ENCODE peak calls at places on chromosomes 5 and 9, in ten cellular contexts. One of them, this sample, is unnamed.

GRCh38 chr5:122805481-122805880 is 30.6 kb downstream of the SNX2 start:
- DNase-seq in natural killer cell treated with Interleukin-12 subunit alpha and Interleukin-12 subunit beta and Interleukin-15 and Interleukin-18, amount 100 ng/mL, for 72 hours: no peak
- DNase-seq in RPMI8226: no peak
- DNase-seq in CD4-positive, alpha-beta T cell: no peak
- DNase-seq in right atrium auricular region: no peak
- DNase-seq in brain microvascular endothelial cell: peak
- DNase-seq in astrocyte of the cerebellum: no peak
- DNase-seq in stimulated activated CD8-positive, alpha-beta memory T cell treated with anti-CD3 and anti-CD28 coated beads, Interleukin-15, amount 100 ng/mL, for 48 hours: no peak
- DNase-seq in GM12892: no peak
- DNase-seq in CD8-positive, alpha-beta T cell: no peak
- DNase-seq in this sample: no peak

GRCh38 chr5:109580225-109580624 is 109.5 kb upstream of the MAN2A1 start:
- DNase-seq in natural killer cell treated with Interleukin-12 subunit alpha and Interleukin-12 subunit beta and Interleukin-15 and Interleukin-18, amount 100 ng/mL, for 72 hours: no peak
- DNase-seq in RPMI8226: no peak
- DNase-seq in CD4-positive, alpha-beta T cell: no peak
- DNase-seq in right atrium auricular region: no peak
- DNase-seq in brain microvascular endothelial cell: no peak
- DNase-seq in astrocyte of the cerebellum: no peak
- DNase-seq in stimulated activated CD8-positive, alpha-beta memory T cell treated with anti-CD3 and anti-CD28 coated beads, Interleukin-15, amount 100 ng/mL, for 48 hours: no peak
- DNase-seq in GM12892: no peak
- DNase-seq in CD8-positive, alpha-beta T cell: no peak
- DNase-seq in this sample: no peak

GRCh38 chr9:130129425-130130061 is 42.7 kb upstream of the NCS1 start:
- DNase-seq in natural killer cell treated with Interleukin-12 subunit alpha and Interleukin-12 subunit beta and Interleukin-15 and Interleukin-18, amount 100 ng/mL, for 72 hours: no peak
- DNase-seq in RPMI8226: no peak
- DNase-seq in CD4-positive, alpha-beta T cell: peak
- DNase-seq in right atrium auricular region: no peak
- DNase-seq in brain microvascular endothelial cell: peak
- DNase-seq in astrocyte of the cerebellum: no peak
- DNase-seq in stimulated activated CD8-positive, alpha-beta memory T cell treated with anti-CD3 and anti-CD28 coated beads, Interleukin-15, amount 100 ng/mL, for 48 hours: no peak
- DNase-seq in GM12892: no peak
- DNase-seq in CD8-positive, alpha-beta T cell: no peak
- DNase-seq in this sample: no peak

GRCh38 chr5:42993516-42994284 is 46.4 kb downstream of the ANXA2R start:
- DNase-seq in natural killer cell treated with Interleukin-12 subunit alpha and Interleukin-12 subunit beta and Interleukin-15 and Interleukin-18, amount 100 ng/mL, for 72 hours: no peak
- DNase-seq in RPMI8226: peak
- DNase-seq in CD4-positive, alpha-beta T cell: peak
- DNase-seq in right atrium auricular region: no peak
- DNase-seq in brain microvascular endothelial cell: peak
- DNase-seq in astrocyte of the cerebellum: no peak
- DNase-seq in stimulated activated CD8-positive, alpha-beta memory T cell treated with anti-CD3 and anti-CD28 coated beads, Interleukin-15, amount 100 ng/mL, for 48 hours: no peak
- DNase-seq in GM12892: no peak
- DNase-seq in CD8-positive, alpha-beta T cell: no peak
- DNase-seq in this sample: no peak

GRCh38 chr9:131813116-131813515 is 73.2 kb upstream of the RAPGEF1 start:
- DNase-seq in natural killer cell treated with Interleukin-12 subunit alpha and Interleukin-12 subunit beta and Interleukin-15 and Interleukin-18, amount 100 ng/mL, for 72 hours: no peak
- DNase-seq in RPMI8226: no peak
- DNase-seq in CD4-positive, alpha-beta T cell: no peak
- DNase-seq in right atrium auricular region: no peak
- DNase-seq in brain microvascular endothelial cell: peak
- DNase-seq in astrocyte of the cerebellum: peak
- DNase-seq in stimulated activated CD8-positive, alpha-beta memory T cell treated with anti-CD3 and anti-CD28 coated beads, Interleukin-15, amount 100 ng/mL, for 48 hours: no peak
- DNase-seq in GM12892: no peak
- DNase-seq in CD8-positive, alpha-beta T cell: no peak
- DNase-seq in this sample: no peak

GRCh38 chr9:98132806-98133631 is 14.0 kb upstream of the TRIM14 start:
- DNase-seq in natural killer cell treated with Interleukin-12 subunit alpha and Interleukin-12 subunit beta and Interleukin-15 and Interleukin-18, amount 100 ng/mL, for 72 hours: no peak
- DNase-seq in RPMI8226: peak
- DNase-seq in CD4-positive, alpha-beta T cell: no peak
- DNase-seq in right atrium auricular region: no peak
- DNase-seq in brain microvascular endothelial cell: no peak
- DNase-seq in astrocyte of the cerebellum: no peak
- DNase-seq in stimulated activated CD8-positive, alpha-beta memory T cell treated with anti-CD3 and anti-CD28 coated beads, Interleukin-15, amount 100 ng/mL, for 48 hours: no peak
- DNase-seq in GM12892: no peak
- DNase-seq in CD8-positive, alpha-beta T cell: no peak
- DNase-seq in this sample: no peak

GRCh38 chr5:170267431-170268152 is 30.0 kb downstream of the LCP2 start:
- DNase-seq in natural killer cell treated with Interleukin-12 subunit alpha and Interleukin-12 subunit beta and Interleukin-15 and Interleukin-18, amount 100 ng/mL, for 72 hours: peak
- DNase-seq in RPMI8226: peak
- DNase-seq in CD4-positive, alpha-beta T cell: peak
- DNase-seq in right atrium auricular region: peak
- DNase-seq in brain microvascular endothelial cell: peak
- DNase-seq in astrocyte of the cerebellum: peak
- DNase-seq in stimulated activated CD8-positive, alpha-beta memory T cell treated with anti-CD3 and anti-CD28 coated beads, Interleukin-15, amount 100 ng/mL, for 48 hours: peak
- DNase-seq in GM12892: peak
- DNase-seq in CD8-positive, alpha-beta T cell: peak
- DNase-seq in this sample: peak

GRCh38 chr9:98558575-98558974 is 150.2 kb downstream of the GABBR2 start:
- DNase-seq in natural killer cell treated with Interleukin-12 subunit alpha and Interleukin-12 subunit beta and Interleukin-15 and Interleukin-18, amount 100 ng/mL, for 72 hours: no peak
- DNase-seq in RPMI8226: no peak
- DNase-seq in CD4-positive, alpha-beta T cell: no peak
- DNase-seq in right atrium auricular region: peak
- DNase-seq in brain microvascular endothelial cell: no peak
- DNase-seq in astrocyte of the cerebellum: no peak
- DNase-seq in stimulated activated CD8-positive, alpha-beta memory T cell treated with anti-CD3 and anti-CD28 coated beads, Interleukin-15, amount 100 ng/mL, for 48 hours: no peak
- DNase-seq in GM12892: no peak
- DNase-seq in CD8-positive, alpha-beta T cell: no peak
- DNase-seq in this sample: no peak

GRCh38 chr5:171207256-171207866 is 101.7 kb upstream of the TLX3 start:
- DNase-seq in natural killer cell treated with Interleukin-12 subunit alpha and Interleukin-12 subunit beta and Interleukin-15 and Interleukin-18, amount 100 ng/mL, for 72 hours: no peak
- DNase-seq in RPMI8226: peak
- DNase-seq in CD4-positive, alpha-beta T cell: no peak
- DNase-seq in right atrium auricular region: no peak
- DNase-seq in brain microvascular endothelial cell: peak
- DNase-seq in astrocyte of the cerebellum: peak
- DNase-seq in stimulated activated CD8-positive, alpha-beta memory T cell treated with anti-CD3 and anti-CD28 coated beads, Interleukin-15, amount 100 ng/mL, for 48 hours: no peak
- DNase-seq in GM12892: no peak
- DNase-seq in CD8-positive, alpha-beta T cell: no peak
- DNase-seq in this sample: peak

GRCh38 chr9:129868571-129869486 is 33.6 kb downstream of the USP20 start:
- DNase-seq in natural killer cell treated with Interleukin-12 subunit alpha and Interleukin-12 subunit beta and Interleukin-15 and Interleukin-18, amount 100 ng/mL, for 72 hours: peak
- DNase-seq in RPMI8226: no peak
- DNase-seq in CD4-positive, alpha-beta T cell: peak
- DNase-seq in right atrium auricular region: no peak
- DNase-seq in brain microvascular endothelial cell: no peak
- DNase-seq in astrocyte of the cerebellum: no peak
- DNase-seq in stimulated activated CD8-positive, alpha-beta memory T cell treated with anti-CD3 and anti-CD28 coated beads, Interleukin-15, amount 100 ng/mL, for 48 hours: peak
- DNase-seq in GM12892: no peak
- DNase-seq in CD8-positive, alpha-beta T cell: peak
- DNase-seq in this sample: no peak

GRCh38 chr5:56802235-56802634 is 13.1 kb upstream of the MAP3K1 start:
- DNase-seq in natural killer cell treated with Interleukin-12 subunit alpha and Interleukin-12 subunit beta and Interleukin-15 and Interleukin-18, amount 100 ng/mL, for 72 hours: no peak
- DNase-seq in RPMI8226: no peak
- DNase-seq in CD4-positive, alpha-beta T cell: no peak
- DNase-seq in right atrium auricular region: no peak
- DNase-seq in brain microvascular endothelial cell: no peak
- DNase-seq in astrocyte of the cerebellum: no peak
- DNase-seq in stimulated activated CD8-positive, alpha-beta memory T cell treated with anti-CD3 and anti-CD28 coated beads, Interleukin-15, amount 100 ng/mL, for 48 hours: no peak
- DNase-seq in GM12892: no peak
- DNase-seq in CD8-positive, alpha-beta T cell: no peak
- DNase-seq in this sample: no peak

GRCh38 chr5:180637962-180638680 is 11.3 kb downstream of the FLT4 start:
- DNase-seq in natural killer cell treated with Interleukin-12 subunit alpha and Interleukin-12 subunit beta and Interleukin-15 and Interleukin-18, amount 100 ng/mL, for 72 hours: peak
- DNase-seq in RPMI8226: no peak
- DNase-seq in CD4-positive, alpha-beta T cell: no peak
- DNase-seq in right atrium auricular region: no peak
- DNase-seq in brain microvascular endothelial cell: no peak
- DNase-seq in astrocyte of the cerebellum: no peak
- DNase-seq in stimulated activated CD8-positive, alpha-beta memory T cell treated with anti-CD3 and anti-CD28 coated beads, Interleukin-15, amount 100 ng/mL, for 48 hours: no peak
- DNase-seq in GM12892: no peak
- DNase-seq in CD8-positive, alpha-beta T cell: no peak
- DNase-seq in this sample: no peak

GRCh38 chr9:136671646-136672430 is 9.1 kb downstream of the EGFL7 start:
- DNase-seq in natural killer cell treated with Interleukin-12 subunit alpha and Interleukin-12 subunit beta and Interleukin-15 and Interleukin-18, amount 100 ng/mL, for 72 hours: no peak
- DNase-seq in RPMI8226: peak
- DNase-seq in CD4-positive, alpha-beta T cell: peak
- DNase-seq in right atrium auricular region: no peak
- DNase-seq in brain microvascular endothelial cell: no peak
- DNase-seq in astrocyte of the cerebellum: no peak
- DNase-seq in stimulated activated CD8-positive, alpha-beta memory T cell treated with anti-CD3 and anti-CD28 coated beads, Interleukin-15, amount 100 ng/mL, for 48 hours: no peak
- DNase-seq in GM12892: peak
- DNase-seq in CD8-positive, alpha-beta T cell: peak
- DNase-seq in this sample: no peak

GRCh38 chr5:17024686-17025180 is 88.6 kb upstream of the MYO10 start:
- DNase-seq in natural killer cell treated with Interleukin-12 subunit alpha and Interleukin-12 subunit beta and Interleukin-15 and Interleukin-18, amount 100 ng/mL, for 72 hours: no peak
- DNase-seq in RPMI8226: peak
- DNase-seq in CD4-positive, alpha-beta T cell: no peak
- DNase-seq in right atrium auricular region: no peak
- DNase-seq in brain microvascular endothelial cell: peak
- DNase-seq in astrocyte of the cerebellum: no peak
- DNase-seq in stimulated activated CD8-positive, alpha-beta memory T cell treated with anti-CD3 and anti-CD28 coated beads, Interleukin-15, amount 100 ng/mL, for 48 hours: no peak
- DNase-seq in GM12892: no peak
- DNase-seq in CD8-positive, alpha-beta T cell: no peak
- DNase-seq in this sample: no peak

GRCh38 chr5:88925692-88926490 is 42.9 kb upstream of the MEF2C start:
- DNase-seq in natural killer cell treated with Interleukin-12 subunit alpha and Interleukin-12 subunit beta and Interleukin-15 and Interleukin-18, amount 100 ng/mL, for 72 hours: no peak
- DNase-seq in RPMI8226: no peak
- DNase-seq in CD4-positive, alpha-beta T cell: no peak
- DNase-seq in right atrium auricular region: no peak
- DNase-seq in brain microvascular endothelial cell: peak
- DNase-seq in astrocyte of the cerebellum: no peak
- DNase-seq in stimulated activated CD8-positive, alpha-beta memory T cell treated with anti-CD3 and anti-CD28 coated beads, Interleukin-15, amount 100 ng/mL, for 48 hours: no peak
- DNase-seq in GM12892: no peak
- DNase-seq in CD8-positive, alpha-beta T cell: no peak
- DNase-seq in this sample: no peak

GRCh38 chr5:128546658-128547281 is 8.7 kb upstream of the FBN2 start:
- DNase-seq in natural killer cell treated with Interleukin-12 subunit alpha and Interleukin-12 subunit beta and Interleukin-15 and Interleukin-18, amount 100 ng/mL, for 72 hours: no peak
- DNase-seq in RPMI8226: no peak
- DNase-seq in CD4-positive, alpha-beta T cell: no peak
- DNase-seq in right atrium auricular region: no peak
- DNase-seq in brain microvascular endothelial cell: no peak
- DNase-seq in astrocyte of the cerebellum: no peak
- DNase-seq in stimulated activated CD8-positive, alpha-beta memory T cell treated with anti-CD3 and anti-CD28 coated beads, Interleukin-15, amount 100 ng/mL, for 48 hours: no peak
- DNase-seq in GM12892: no peak
- DNase-seq in CD8-positive, alpha-beta T cell: no peak
- DNase-seq in this sample: no peak

GRCh38 chr5:72126796-72127195 is 19.5 kb downstream of the MAP1B start:
- DNase-seq in natural killer cell treated with Interleukin-12 subunit alpha and Interleukin-12 subunit beta and Interleukin-15 and Interleukin-18, amount 100 ng/mL, for 72 hours: no peak
- DNase-seq in RPMI8226: no peak
- DNase-seq in CD4-positive, alpha-beta T cell: no peak
- DNase-seq in right atrium auricular region: no peak
- DNase-seq in brain microvascular endothelial cell: no peak
- DNase-seq in astrocyte of the cerebellum: no peak
- DNase-seq in stimulated activated CD8-positive, alpha-beta memory T cell treated with anti-CD3 and anti-CD28 coated beads, Interleukin-15, amount 100 ng/mL, for 48 hours: no peak
- DNase-seq in GM12892: no peak
- DNase-seq in CD8-positive, alpha-beta T cell: no peak
- DNase-seq in this sample: no peak

GRCh38 chr9:26537211-26537610 is 355.4 kb downstream of the CAAP1 start:
- DNase-seq in natural killer cell treated with Interleukin-12 subunit alpha and Interleukin-12 subunit beta and Interleukin-15 and Interleukin-18, amount 100 ng/mL, for 72 hours: no peak
- DNase-seq in RPMI8226: no peak
- DNase-seq in CD4-positive, alpha-beta T cell: no peak
- DNase-seq in right atrium auricular region: no peak
- DNase-seq in brain microvascular endothelial cell: no peak
- DNase-seq in astrocyte of the cerebellum: no peak
- DNase-seq in stimulated activated CD8-positive, alpha-beta memory T cell treated with anti-CD3 and anti-CD28 coated beads, Interleukin-15, amount 100 ng/mL, for 48 hours: no peak
- DNase-seq in GM12892: no peak
- DNase-seq in CD8-positive, alpha-beta T cell: no peak
- DNase-seq in this sample: no peak

GRCh38 chr5:141513627-141514329 is 24.9 kb downstream of the PCDHGC5 start:
- DNase-seq in natural killer cell treated with Interleukin-12 subunit alpha and Interleukin-12 subunit beta and Interleukin-15 and Interleukin-18, amount 100 ng/mL, for 72 hours: peak
- DNase-seq in RPMI8226: no peak
- DNase-seq in CD4-positive, alpha-beta T cell: no peak
- DNase-seq in right atrium auricular region: peak
- DNase-seq in brain microvascular endothelial cell: peak
- DNase-seq in astrocyte of the cerebellum: peak
- DNase-seq in stimulated activated CD8-positive, alpha-beta memory T cell treated with anti-CD3 and anti-CD28 coated beads, Interleukin-15, amount 100 ng/mL, for 48 hours: peak
- DNase-seq in GM12892: peak
- DNase-seq in CD8-positive, alpha-beta T cell: peak
- DNase-seq in this sample: no peak